ENCODE peak calls at places on chromosome 6, in five cellular contexts. W is tibial nerve, P is ovary, M is HepG2, Y is endothelial cell of umbilical vein. K is an unnamed sample.

GRCh38 chr6:140415266-140415665 is 1040.8 kb upstream of the CITED2 start:
- DNase-seq in W (no peak), P (no peak), M (no peak), Y (no peak), K (no peak)

GRCh38 chr6:148293181-148293995 is 49.2 kb upstream of the SASH1 start:
- DNase-seq in W (no peak), P (peak; percentile 50), M (no peak), Y (no peak), K (no peak)

GRCh38 chr6:163355471-163355991 is 59.0 kb upstream of the QKI start:
- DNase-seq in W (peak; percentile 27), P (no peak), M (peak; percentile 15), Y (peak; percentile 93), K (peak; percentile 85)

GRCh38 chr6:149938571-149939462 is 3.0 kb upstream of the ULBP2 start:
- DNase-seq in W (no peak), P (peak; percentile 13), M (no peak), Y (no peak), K (peak; percentile 83)

GRCh38 chr6:122669418-122669817 is 59.2 kb downstream of the PKIB start:
- DNase-seq in W (no peak), P (no peak), M (no peak), Y (no peak), K (no peak)

GRCh38 chr6:18457065-18457817 is 70.1 kb downstream of the RNF144B start:
- DNase-seq in W (no peak), P (no peak), M (no peak), Y (no peak), K (no peak)

GRCh38 chr6:111602481-111603404 is 2.9 kb downstream of the TRAF3IP2 start:
- DNase-seq in W (no peak), P (peak; percentile 48), M (no peak), Y (peak; percentile 92), K (no peak)

GRCh38 chr6:5379647-5380242 is 118.4 kb downstream of the FARS2 start:
- DNase-seq in W (no peak), P (no peak), M (peak; percentile 71), Y (peak; percentile 71), K (no peak)

GRCh38 chr6:37141291-37142046 is 28.5 kb upstream of the PIM1 start:
- DNase-seq in W (no peak), P (no peak), M (no peak), Y (no peak), K (no peak)

GRCh38 chr6:26251354-26252081 is 113.5 kb upstream of the BTN3A2 start:
- DNase-seq in W (no peak), P (no peak), M (no peak), Y (peak; percentile 83), K (peak; percentile 87)
- TF ChIP-seq POLR2A in W (peak; percentile 23), P (no peak), M (peak; percentile 73), Y (peak; percentile 89), K (peak; percentile 98)

GRCh38 chr6:1678201-1678600 is 68.5 kb downstream of the FOXC1 start:
- DNase-seq in W (no peak), P (no peak), M (no peak), Y (peak; percentile 18), K (no peak)
- H3K27ac ChIP-seq in W (no peak overlapping the region), P (no peak overlapping the region), M (no peak overlapping the region), Y (no peak overlapping the region), K (no peak overlapping the region)

GRCh38 chr6:10556496-10557391 is 35.6 kb downstream of the GCNT2 start:
- DNase-seq in W (no peak), P (no peak), M (no peak), Y (peak; percentile 68), K (no peak)
- TF ChIP-seq CTCF in W (no peak), P (no peak), M (no peak), Y (no peak), K (no peak)

GRCh38 chr6:119453242-119453641 is 103.7 kb upstream of the MAN1A1 start:
- DNase-seq in W (no peak), P (no peak), M (no peak), Y (no peak), K (no peak)
- TF ChIP-seq POLR2A in W (no peak), P (no peak), M (no peak), Y (no peak), K (no peak)

DNA sequence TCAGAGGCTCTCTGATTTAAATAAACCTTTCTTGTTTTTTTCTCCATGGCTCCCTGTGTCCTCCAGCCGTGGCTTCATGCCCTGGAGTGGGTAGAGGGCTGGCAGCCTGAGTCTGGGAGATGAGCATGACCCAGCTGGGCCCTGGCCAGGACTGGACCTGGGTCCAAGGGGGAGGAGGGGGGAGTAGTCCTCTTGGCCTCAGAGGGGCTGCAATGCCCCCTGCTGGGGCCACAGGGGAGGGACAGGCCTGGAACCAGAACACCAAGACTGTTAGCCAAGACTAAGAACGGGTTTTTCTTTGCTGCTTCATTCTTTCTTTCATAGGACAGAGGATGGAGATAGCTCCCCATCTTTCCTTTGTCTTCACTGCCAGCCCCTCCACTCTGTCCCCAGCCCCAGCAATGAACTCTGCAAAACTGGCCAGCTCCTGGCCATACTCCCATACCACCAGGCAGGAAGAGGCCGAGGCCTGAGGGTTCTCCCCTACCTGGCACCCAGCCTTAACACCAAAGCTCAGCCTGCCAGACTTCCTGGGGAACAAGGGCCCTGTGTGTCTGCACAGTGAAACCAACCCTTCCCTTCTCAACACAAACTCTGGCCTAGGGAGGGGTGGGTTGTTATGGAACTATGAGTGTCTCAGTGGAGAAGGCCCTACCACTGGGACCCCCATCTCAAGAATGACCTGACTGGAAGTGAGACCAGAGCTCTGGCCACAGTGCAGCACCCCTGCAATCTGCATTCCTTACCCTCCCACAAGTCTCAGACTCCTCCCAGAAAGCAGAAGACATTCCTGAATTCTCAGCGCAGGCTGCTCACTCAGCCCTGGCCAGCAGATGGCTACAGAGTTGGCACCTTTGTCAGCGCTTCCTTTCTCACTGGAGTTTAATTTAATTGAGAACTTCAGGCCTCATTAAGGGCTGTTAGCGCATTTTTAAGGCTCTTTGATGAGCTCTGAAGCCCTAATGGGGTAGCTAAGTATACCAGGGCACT is 11.0 kb downstream of the SLC29A1 start:
- DNase-seq in W (peak; percentile 49), P (peak; percentile 83), M (peak; percentile 78), Y (peak; percentile 69), K (peak; percentile 64)
- H3K27ac ChIP-seq in W (peak overlapping the region; percentile 91), P (peak overlapping the region; percentile 48), M (no peak overlapping the region), Y (no peak overlapping the region), K (peak overlapping the region; percentile 46)

GRCh38 chr6:28841290-28841689 is 82.5 kb downstream of the TRIM27 start:
- DNase-seq in W (no peak), P (no peak), M (no peak), Y (no peak), K (no peak)
- TF ChIP-seq CTCF in W (no peak), P (no peak), M (no peak), Y (no peak), K (no peak)

GRCh38 chr6:105810105-105810921 is 275.8 kb upstream of the PRDM1 start:
- DNase-seq in W (no peak), P (no peak), M (no peak), Y (peak; percentile 43), K (no peak)
- TF ChIP-seq POLR2A in W (no peak), P (no peak), M (no peak), Y (no peak), K (no peak)

DNA sequence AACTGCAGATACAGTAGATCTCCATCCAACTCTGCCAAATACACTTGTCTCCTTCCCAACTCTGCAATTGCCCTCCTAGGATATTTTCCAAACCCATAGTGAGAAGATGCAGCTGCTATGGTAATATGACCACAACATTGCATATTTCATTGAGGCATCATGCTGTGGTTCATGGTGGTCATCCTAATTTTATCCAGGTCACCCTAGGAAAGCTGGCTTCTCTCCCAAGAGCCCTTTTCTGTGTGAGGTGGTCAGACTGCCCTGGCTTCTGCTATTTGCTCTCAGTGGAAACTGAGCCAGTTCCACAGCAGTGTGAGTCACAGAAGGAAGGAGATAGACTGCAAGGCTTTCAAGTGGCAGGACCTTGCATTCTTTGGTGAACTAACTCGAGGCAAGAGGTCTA is 5.5 kb downstream of the OGFRL1 start:
- DNase-seq in W (no peak), P (no peak), M (no peak), Y (peak; percentile 24), K (no peak)
- H3K27ac ChIP-seq in W (peak overlapping the region; percentile 50), P (no peak overlapping the region), M (no peak overlapping the region), Y (no peak overlapping the region), K (no peak overlapping the region)

GRCh38 chr6:127013865-127014264 is 104.6 kb upstream of the RSPO3 start:
- DNase-seq in W (no peak), P (no peak), M (no peak), Y (no peak), K (no peak)
- TF ChIP-seq CTCF in W (no peak), P (no peak), M (no peak), Y (no peak), K (no peak)